ENCODE peak calls at places on chromosomes 5 and 9, in seven cellular contexts. One of them, this sample, is unnamed.

GRCh38 chr9:2050236-2050635 is 35.1 kb downstream of the SMARCA2 start:
- DNase-seq in lower lobe of right lung: no peak
- DNase-seq in CD4-positive, alpha-beta T cell: no peak
- DNase-seq in breast epithelium: no peak
- DNase-seq in A549: no peak
- DNase-seq in right cardiac atrium: no peak
- DNase-seq in dorsolateral prefrontal cortex: no peak
- DNase-seq in this sample: no peak

GRCh38 chr5:54867310-54867944 is 118.0 kb downstream of the ESM1 start:
- DNase-seq in lower lobe of right lung: no peak
- DNase-seq in A549: peak; percentile 50
- DNase-seq in CD4-positive, alpha-beta T cell: no peak
- DNase-seq in right cardiac atrium: no peak
- DNase-seq in breast epithelium: no peak
- DNase-seq in dorsolateral prefrontal cortex: no peak
- DNase-seq in this sample: no peak

GRCh38 chr9:12775373-12775962 is 648 bp downstream of the LURAP1L start:
- DNase-seq in breast epithelium: no peak
- DNase-seq in dorsolateral prefrontal cortex: peak; percentile 45
- DNase-seq in right cardiac atrium: peak; percentile 59
- DNase-seq in A549: no peak
- DNase-seq in CD4-positive, alpha-beta T cell: no peak
- DNase-seq in lower lobe of right lung: peak; percentile 42
- DNase-seq in this sample: no peak

GRCh38 chr5:176360894-176361436 is 599 bp downstream of the KIAA1191 start:
- DNase-seq in breast epithelium: no peak
- DNase-seq in right cardiac atrium: peak; percentile 67
- DNase-seq in dorsolateral prefrontal cortex: no peak
- DNase-seq in CD4-positive, alpha-beta T cell: peak; percentile 2
- DNase-seq in A549: no peak
- DNase-seq in lower lobe of right lung: no peak
- DNase-seq in this sample: no peak

GRCh38 chr5:91024727-91025126 is 358.4 kb downstream of the ARRDC3 start:
- DNase-seq in CD4-positive, alpha-beta T cell: no peak
- DNase-seq in lower lobe of right lung: no peak
- DNase-seq in dorsolateral prefrontal cortex: no peak
- DNase-seq in breast epithelium: no peak
- DNase-seq in right cardiac atrium: no peak
- DNase-seq in A549: no peak
- DNase-seq in this sample: no peak

GRCh38 chr5:95861858-95862561 is 39.5 kb upstream of the GLRX start:
- DNase-seq in CD4-positive, alpha-beta T cell: no peak
- DNase-seq in breast epithelium: no peak
- DNase-seq in right cardiac atrium: no peak
- DNase-seq in A549: peak; percentile 40
- DNase-seq in lower lobe of right lung: no peak
- DNase-seq in dorsolateral prefrontal cortex: no peak
- DNase-seq in this sample: no peak

GRCh38 chr5:37553720-37554402 is 174.7 kb downstream of the WDR70 start:
- DNase-seq in right cardiac atrium: no peak
- DNase-seq in dorsolateral prefrontal cortex: no peak
- DNase-seq in breast epithelium: no peak
- DNase-seq in CD4-positive, alpha-beta T cell: no peak
- DNase-seq in lower lobe of right lung: no peak
- DNase-seq in A549: no peak
- DNase-seq in this sample: no peak

GRCh38 chr5:170467000-170467707 is 36.7 kb upstream of the KCNIP1 start:
- DNase-seq in A549: peak; percentile 63
- DNase-seq in breast epithelium: no peak
- DNase-seq in dorsolateral prefrontal cortex: no peak
- DNase-seq in right cardiac atrium: no peak
- DNase-seq in CD4-positive, alpha-beta T cell: no peak
- DNase-seq in lower lobe of right lung: no peak
- DNase-seq in this sample: no peak

GRCh38 chr5:5126444-5126843 is 13.7 kb upstream of the ADAMTS16 start:
- DNase-seq in breast epithelium: no peak
- DNase-seq in right cardiac atrium: no peak
- DNase-seq in lower lobe of right lung: no peak
- DNase-seq in dorsolateral prefrontal cortex: no peak
- DNase-seq in CD4-positive, alpha-beta T cell: no peak
- DNase-seq in A549: peak; percentile 69
- DNase-seq in this sample: no peak

DNA sequence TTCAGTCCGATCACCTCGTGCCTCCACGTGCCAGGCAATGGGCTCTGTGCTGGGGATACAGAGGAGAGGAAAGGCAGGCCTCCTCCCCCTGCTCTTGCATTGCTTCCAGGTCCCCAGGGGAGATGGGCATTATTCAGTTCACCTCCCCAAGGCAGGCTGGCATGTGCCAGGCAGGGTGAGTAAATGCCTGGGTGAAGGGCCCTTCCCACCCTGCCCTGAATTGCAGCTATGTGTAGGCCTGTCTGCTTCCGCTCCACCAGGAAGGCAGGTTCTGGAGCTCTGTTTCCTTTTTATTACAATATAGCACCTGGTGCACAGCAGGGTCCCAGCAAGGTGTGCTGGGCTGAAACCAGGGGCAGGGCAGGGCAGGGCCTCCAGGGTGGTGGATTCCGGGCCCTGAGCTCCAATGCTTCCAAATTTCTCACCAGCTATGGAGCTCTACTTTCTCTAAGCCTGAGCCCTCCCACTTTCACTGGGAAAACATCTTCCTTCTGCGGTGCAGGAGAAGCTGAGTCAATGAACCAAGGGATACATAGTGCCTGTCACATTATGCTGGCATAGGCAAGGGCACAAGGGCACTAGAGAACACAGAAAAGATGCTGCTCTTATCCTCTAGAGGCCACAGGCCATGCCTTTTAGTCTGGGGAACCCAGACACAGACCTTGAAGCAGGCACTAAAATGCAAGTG is 42.0 kb downstream of the SHB start:
- DNase-seq in dorsolateral prefrontal cortex: no peak
- DNase-seq in CD4-positive, alpha-beta T cell: no peak
- DNase-seq in right cardiac atrium: no peak
- DNase-seq in A549: no peak
- DNase-seq in lower lobe of right lung: no peak
- DNase-seq in breast epithelium: no peak
- DNase-seq in this sample: no peak
- H3K27ac ChIP-seq in dorsolateral prefrontal cortex: peak overlapping the region; percentile 89
- H3K27ac ChIP-seq in CD4-positive, alpha-beta T cell: no peak overlapping the region
- H3K27ac ChIP-seq in right cardiac atrium: peak overlapping the region; percentile 68
- H3K27ac ChIP-seq in A549: peak overlapping the region; percentile 97
- H3K27ac ChIP-seq in lower lobe of right lung: peak overlapping the region; percentile 77
- H3K27ac ChIP-seq in breast epithelium: peak overlapping the region; percentile 76
- H3K27ac ChIP-seq in this sample: peak overlapping the region; percentile 77

GRCh38 chr9:133119461-133120342 is 1.3 kb downstream of the RALGDS start:
- DNase-seq in CD4-positive, alpha-beta T cell: no peak
- DNase-seq in right cardiac atrium: peak; percentile 72
- DNase-seq in lower lobe of right lung: peak; percentile 47
- DNase-seq in A549: no peak
- DNase-seq in breast epithelium: no peak
- DNase-seq in dorsolateral prefrontal cortex: no peak
- DNase-seq in this sample: peak; percentile 68
- H3K27ac ChIP-seq in CD4-positive, alpha-beta T cell: no peak overlapping the region
- H3K27ac ChIP-seq in right cardiac atrium: peak overlapping the region; percentile 65
- H3K27ac ChIP-seq in lower lobe of right lung: peak overlapping the region; percentile 89
- H3K27ac ChIP-seq in A549: peak overlapping the region; percentile 95
- H3K27ac ChIP-seq in breast epithelium: peak overlapping the region; percentile 94
- H3K27ac ChIP-seq in dorsolateral prefrontal cortex: peak overlapping the region; percentile 98
- H3K27ac ChIP-seq in this sample: peak overlapping the region; percentile 90

GRCh38 chr9:79164396-79164795 is 407.4 kb upstream of the TLE4 start:
- DNase-seq in dorsolateral prefrontal cortex: no peak
- DNase-seq in breast epithelium: no peak
- DNase-seq in right cardiac atrium: no peak
- DNase-seq in lower lobe of right lung: no peak
- DNase-seq in A549: no peak
- DNase-seq in CD4-positive, alpha-beta T cell: no peak
- DNase-seq in this sample: no peak
- H3K27ac ChIP-seq in dorsolateral prefrontal cortex: no peak overlapping the region
- H3K27ac ChIP-seq in breast epithelium: no peak overlapping the region
- H3K27ac ChIP-seq in right cardiac atrium: no peak overlapping the region
- H3K27ac ChIP-seq in lower lobe of right lung: no peak overlapping the region
- H3K27ac ChIP-seq in A549: no peak overlapping the region
- H3K27ac ChIP-seq in CD4-positive, alpha-beta T cell: no peak overlapping the region
- H3K27ac ChIP-seq in this sample: no peak overlapping the region

DNA sequence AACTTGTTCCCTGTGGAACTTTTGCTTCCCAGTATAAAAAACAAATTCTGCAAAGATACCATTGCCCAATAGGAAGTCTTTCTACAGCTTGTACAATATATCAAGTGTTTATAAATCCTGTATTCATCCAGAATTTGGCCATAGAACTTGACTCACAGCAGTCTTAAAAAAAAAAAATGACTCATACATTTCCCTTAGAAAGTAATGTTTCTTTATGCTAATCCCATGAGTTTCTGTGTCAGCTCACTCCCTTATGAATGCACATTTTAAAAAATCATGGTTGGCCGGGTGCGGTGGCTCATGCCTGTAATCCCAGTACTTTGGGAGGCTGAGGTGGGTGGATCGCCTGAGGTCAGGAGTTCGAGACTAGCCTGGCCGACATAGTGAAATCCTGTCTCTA is 89.3 kb upstream of the DMRT1 start:
- DNase-seq in CD4-positive, alpha-beta T cell: no peak
- DNase-seq in lower lobe of right lung: no peak
- DNase-seq in breast epithelium: no peak
- DNase-seq in A549: no peak
- DNase-seq in dorsolateral prefrontal cortex: no peak
- DNase-seq in right cardiac atrium: no peak
- DNase-seq in this sample: no peak
- H3K27ac ChIP-seq in CD4-positive, alpha-beta T cell: no peak overlapping the region
- H3K27ac ChIP-seq in lower lobe of right lung: no peak overlapping the region
- H3K27ac ChIP-seq in breast epithelium: peak overlapping the region; percentile 77
- H3K27ac ChIP-seq in A549: peak overlapping the region; percentile 64
- H3K27ac ChIP-seq in dorsolateral prefrontal cortex: peak overlapping the region; percentile 12
- H3K27ac ChIP-seq in right cardiac atrium: no peak overlapping the region
- H3K27ac ChIP-seq in this sample: peak overlapping the region; percentile 85

GRCh38 chr9:123138156-123138555 is 104.7 kb downstream of the GPR21 start:
- DNase-seq in CD4-positive, alpha-beta T cell: no peak
- DNase-seq in A549: no peak
- DNase-seq in breast epithelium: no peak
- DNase-seq in dorsolateral prefrontal cortex: no peak
- DNase-seq in right cardiac atrium: no peak
- DNase-seq in lower lobe of right lung: no peak
- DNase-seq in this sample: no peak

GRCh38 chr9:123131993-123132392 is 98.5 kb downstream of the GPR21 start:
- DNase-seq in breast epithelium: no peak
- DNase-seq in right cardiac atrium: no peak
- DNase-seq in CD4-positive, alpha-beta T cell: no peak
- DNase-seq in dorsolateral prefrontal cortex: no peak
- DNase-seq in lower lobe of right lung: no peak
- DNase-seq in A549: no peak
- DNase-seq in this sample: no peak

GRCh38 chr9:123132696-123133095 is 99.2 kb downstream of the GPR21 start:
- DNase-seq in CD4-positive, alpha-beta T cell: no peak
- DNase-seq in A549: no peak
- DNase-seq in lower lobe of right lung: no peak
- DNase-seq in dorsolateral prefrontal cortex: no peak
- DNase-seq in breast epithelium: no peak
- DNase-seq in right cardiac atrium: no peak
- DNase-seq in this sample: no peak

GRCh38 chr9:123131258-123131657 is 97.8 kb downstream of the GPR21 start:
- DNase-seq in CD4-positive, alpha-beta T cell: no peak
- DNase-seq in A549: no peak
- DNase-seq in lower lobe of right lung: no peak
- DNase-seq in right cardiac atrium: no peak
- DNase-seq in breast epithelium: no peak
- DNase-seq in dorsolateral prefrontal cortex: no peak
- DNase-seq in this sample: no peak

GRCh38 chr9:123135458-123135857 is 102.0 kb downstream of the GPR21 start:
- DNase-seq in breast epithelium: no peak
- DNase-seq in lower lobe of right lung: no peak
- DNase-seq in CD4-positive, alpha-beta T cell: no peak
- DNase-seq in A549: no peak
- DNase-seq in dorsolateral prefrontal cortex: no peak
- DNase-seq in right cardiac atrium: no peak
- DNase-seq in this sample: no peak
- H3K27ac ChIP-seq in breast epithelium: no peak overlapping the region
- H3K27ac ChIP-seq in lower lobe of right lung: no peak overlapping the region
- H3K27ac ChIP-seq in CD4-positive, alpha-beta T cell: no peak overlapping the region
- H3K27ac ChIP-seq in A549: no peak overlapping the region
- H3K27ac ChIP-seq in dorsolateral prefrontal cortex: no peak overlapping the region
- H3K27ac ChIP-seq in right cardiac atrium: no peak overlapping the region
- H3K27ac ChIP-seq in this sample: no peak overlapping the region

DNA sequence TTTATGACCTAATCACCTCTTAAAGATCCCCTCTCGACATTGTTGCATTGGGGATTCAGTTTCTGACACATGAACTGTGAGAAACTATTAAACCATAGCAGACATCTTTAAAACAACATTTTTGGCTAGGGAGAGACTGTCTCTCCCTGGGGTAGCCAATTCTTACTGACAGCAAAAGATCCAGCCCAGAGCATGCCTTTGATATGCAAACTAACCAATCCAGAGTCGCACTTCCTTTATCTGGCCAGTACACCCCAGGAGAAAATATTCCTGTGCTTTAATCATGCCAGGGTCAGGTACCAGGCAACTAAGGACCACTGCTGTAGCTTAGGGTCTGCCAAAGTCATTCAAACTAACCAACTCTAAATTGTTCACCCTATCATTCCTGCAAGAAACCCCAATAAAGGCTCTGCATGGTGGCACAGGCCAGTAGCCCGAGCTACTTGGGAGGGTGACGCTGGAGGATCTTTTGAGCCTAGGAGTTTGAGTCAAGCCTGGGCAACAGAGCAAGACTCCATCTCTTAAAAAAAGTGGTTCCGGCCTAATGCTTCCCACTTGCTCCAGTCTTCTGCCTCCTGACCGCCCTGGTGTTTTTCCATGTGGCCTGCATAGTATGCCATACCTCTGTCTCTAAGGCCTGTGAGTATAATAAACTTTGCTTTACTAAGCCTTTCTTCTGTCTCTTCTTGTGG is 62.3 kb upstream of the DAPK1 start:
- DNase-seq in dorsolateral prefrontal cortex: no peak
- DNase-seq in lower lobe of right lung: no peak
- DNase-seq in CD4-positive, alpha-beta T cell: no peak
- DNase-seq in A549: no peak
- DNase-seq in right cardiac atrium: no peak
- DNase-seq in breast epithelium: no peak
- DNase-seq in this sample: no peak
- H3K27ac ChIP-seq in dorsolateral prefrontal cortex: no peak overlapping the region
- H3K27ac ChIP-seq in lower lobe of right lung: no peak overlapping the region
- H3K27ac ChIP-seq in CD4-positive, alpha-beta T cell: no peak overlapping the region
- H3K27ac ChIP-seq in A549: no peak overlapping the region
- H3K27ac ChIP-seq in right cardiac atrium: no peak overlapping the region
- H3K27ac ChIP-seq in breast epithelium: no peak overlapping the region
- H3K27ac ChIP-seq in this sample: no peak overlapping the region

DNA sequence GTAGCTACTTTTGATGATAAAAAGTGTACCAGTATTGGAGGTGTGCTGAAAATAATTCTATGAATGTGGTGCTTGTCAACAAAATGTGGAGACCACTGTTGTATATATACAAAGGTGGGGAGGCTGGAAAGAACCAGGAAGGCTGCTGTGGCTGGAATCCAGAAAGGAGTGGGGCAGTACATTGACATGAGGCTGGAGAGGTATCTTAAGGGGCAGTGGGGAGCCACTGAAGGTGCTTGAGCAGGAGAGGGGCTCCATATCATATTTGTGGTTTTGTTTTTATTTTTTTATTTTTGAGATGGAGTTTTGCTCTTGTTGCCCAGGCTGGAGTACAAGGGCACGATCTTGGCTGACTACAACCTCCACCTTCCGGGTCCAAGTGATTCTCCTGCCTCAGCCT is 87.9 kb upstream of the NEURL1B start:
- DNase-seq in right cardiac atrium: no peak
- DNase-seq in dorsolateral prefrontal cortex: no peak
- DNase-seq in breast epithelium: no peak
- DNase-seq in lower lobe of right lung: no peak
- DNase-seq in A549: no peak
- DNase-seq in CD4-positive, alpha-beta T cell: no peak
- DNase-seq in this sample: no peak
- H3K27ac ChIP-seq in right cardiac atrium: no peak overlapping the region
- H3K27ac ChIP-seq in dorsolateral prefrontal cortex: no peak overlapping the region
- H3K27ac ChIP-seq in breast epithelium: no peak overlapping the region
- H3K27ac ChIP-seq in lower lobe of right lung: no peak overlapping the region
- H3K27ac ChIP-seq in A549: no peak overlapping the region
- H3K27ac ChIP-seq in CD4-positive, alpha-beta T cell: no peak overlapping the region
- H3K27ac ChIP-seq in this sample: no peak overlapping the region